ENCODE peak calls at places on chromosomes 5 and 9, in five cellular contexts. One of them, this sample, is unnamed.

GRCh38 chr5:53126514-53126913 is 17.0 kb upstream of the MOCS2 start:
- DNase-seq in activated CD8-positive, alpha-beta memory T cell treated with anti-CD3 and anti-CD28 coated beads for 48 hours: no peak
- DNase-seq in pulmonary artery endothelial cell: no peak
- DNase-seq in head of caudate nucleus: no peak
- DNase-seq in lower leg skin: no peak
- DNase-seq in this sample: no peak

GRCh38 chr5:163822548-163822947 is 317.1 kb downstream of the MAT2B start:
- DNase-seq in activated CD8-positive, alpha-beta memory T cell treated with anti-CD3 and anti-CD28 coated beads for 48 hours: no peak
- DNase-seq in pulmonary artery endothelial cell: no peak
- DNase-seq in head of caudate nucleus: no peak
- DNase-seq in lower leg skin: no peak
- DNase-seq in this sample: no peak

GRCh38 chr5:172479784-172480115 is 25.4 kb upstream of the SH3PXD2B start:
- DNase-seq in activated CD8-positive, alpha-beta memory T cell treated with anti-CD3 and anti-CD28 coated beads for 48 hours: no peak
- DNase-seq in pulmonary artery endothelial cell: no peak
- DNase-seq in head of caudate nucleus: no peak
- DNase-seq in lower leg skin: no peak
- DNase-seq in this sample: no peak

GRCh38 chr5:109990723-109991359 is 301.1 kb downstream of the MAN2A1 start:
- DNase-seq in activated CD8-positive, alpha-beta memory T cell treated with anti-CD3 and anti-CD28 coated beads for 48 hours: no peak
- DNase-seq in pulmonary artery endothelial cell: no peak
- DNase-seq in head of caudate nucleus: no peak
- DNase-seq in lower leg skin: no peak
- DNase-seq in this sample: no peak

GRCh38 chr5:178632305-178632704 is 5.5 kb upstream of the CLK4 start:
- DNase-seq in activated CD8-positive, alpha-beta memory T cell treated with anti-CD3 and anti-CD28 coated beads for 48 hours: no peak
- DNase-seq in pulmonary artery endothelial cell: no peak
- DNase-seq in head of caudate nucleus: no peak
- DNase-seq in lower leg skin: no peak
- DNase-seq in this sample: no peak

GRCh38 chr9:130106860-130107848 is 53.4 kb downstream of the GPR107 start:
- DNase-seq in activated CD8-positive, alpha-beta memory T cell treated with anti-CD3 and anti-CD28 coated beads for 48 hours: peak; percentile 80
- DNase-seq in pulmonary artery endothelial cell: no peak
- DNase-seq in head of caudate nucleus: peak; percentile 91
- DNase-seq in lower leg skin: peak; percentile 94
- DNase-seq in this sample: peak; percentile 96

GRCh38 chr9:1100192-1100591 is 50.0 kb downstream of the DMRT2 start:
- DNase-seq in activated CD8-positive, alpha-beta memory T cell treated with anti-CD3 and anti-CD28 coated beads for 48 hours: no peak
- DNase-seq in pulmonary artery endothelial cell: no peak
- DNase-seq in head of caudate nucleus: no peak
- DNase-seq in lower leg skin: no peak
- DNase-seq in this sample: no peak

GRCh38 chr5:170751631-170752030 is 31.9 kb upstream of the GABRP start:
- DNase-seq in activated CD8-positive, alpha-beta memory T cell treated with anti-CD3 and anti-CD28 coated beads for 48 hours: no peak
- DNase-seq in pulmonary artery endothelial cell: no peak
- DNase-seq in head of caudate nucleus: no peak
- DNase-seq in lower leg skin: peak; percentile 72
- DNase-seq in this sample: peak; percentile 61

GRCh38 chr9:109779711-109780452 is at the start of gene PALM2AKAP2:
- DNase-seq in activated CD8-positive, alpha-beta memory T cell treated with anti-CD3 and anti-CD28 coated beads for 48 hours: no peak
- DNase-seq in pulmonary artery endothelial cell: no peak
- DNase-seq in head of caudate nucleus: peak; percentile 59
- DNase-seq in lower leg skin: peak; percentile 88
- DNase-seq in this sample: peak; percentile 85

GRCh38 chr9:3435732-3436131 is 90.1 kb downstream of the RFX3 start:
- DNase-seq in activated CD8-positive, alpha-beta memory T cell treated with anti-CD3 and anti-CD28 coated beads for 48 hours: no peak
- DNase-seq in pulmonary artery endothelial cell: no peak
- DNase-seq in head of caudate nucleus: no peak
- DNase-seq in lower leg skin: no peak
- DNase-seq in this sample: no peak

GRCh38 chr9:84697042-84697441 is 27.5 kb downstream of the NTRK2 start:
- DNase-seq in activated CD8-positive, alpha-beta memory T cell treated with anti-CD3 and anti-CD28 coated beads for 48 hours: no peak
- DNase-seq in pulmonary artery endothelial cell: no peak
- DNase-seq in head of caudate nucleus: no peak
- DNase-seq in lower leg skin: no peak
- DNase-seq in this sample: no peak

GRCh38 chr9:20646656-20647055 is 24.4 kb upstream of the MLLT3 start:
- DNase-seq in activated CD8-positive, alpha-beta memory T cell treated with anti-CD3 and anti-CD28 coated beads for 48 hours: no peak
- DNase-seq in pulmonary artery endothelial cell: no peak
- DNase-seq in head of caudate nucleus: no peak
- DNase-seq in lower leg skin: no peak
- DNase-seq in this sample: no peak

GRCh38 chr5:59598547-59598874 is 295.0 kb downstream of the PDE4D start:
- DNase-seq in activated CD8-positive, alpha-beta memory T cell treated with anti-CD3 and anti-CD28 coated beads for 48 hours: no peak
- DNase-seq in pulmonary artery endothelial cell: no peak
- DNase-seq in head of caudate nucleus: no peak
- DNase-seq in lower leg skin: no peak
- DNase-seq in this sample: no peak

GRCh38 chr5:40649493-40650030 is 30.2 kb upstream of the PTGER4 start:
- DNase-seq in activated CD8-positive, alpha-beta memory T cell treated with anti-CD3 and anti-CD28 coated beads for 48 hours: no peak
- DNase-seq in pulmonary artery endothelial cell: no peak
- DNase-seq in head of caudate nucleus: no peak
- DNase-seq in lower leg skin: no peak
- DNase-seq in this sample: no peak

GRCh38 chr9:75462866-75463265 is 374.6 kb downstream of the OSTF1 start:
- DNase-seq in activated CD8-positive, alpha-beta memory T cell treated with anti-CD3 and anti-CD28 coated beads for 48 hours: no peak
- DNase-seq in pulmonary artery endothelial cell: no peak
- DNase-seq in head of caudate nucleus: no peak
- DNase-seq in lower leg skin: no peak
- DNase-seq in this sample: no peak

GRCh38 chr5:123474238-123474637 is 37.7 kb upstream of the CSNK1G3 start:
- DNase-seq in activated CD8-positive, alpha-beta memory T cell treated with anti-CD3 and anti-CD28 coated beads for 48 hours: no peak
- DNase-seq in pulmonary artery endothelial cell: no peak
- DNase-seq in head of caudate nucleus: no peak
- DNase-seq in lower leg skin: no peak
- DNase-seq in this sample: no peak

GRCh38 chr5:63375851-63376250 is 586.4 kb downstream of the HTR1A start:
- DNase-seq in activated CD8-positive, alpha-beta memory T cell treated with anti-CD3 and anti-CD28 coated beads for 48 hours: no peak
- DNase-seq in pulmonary artery endothelial cell: no peak
- DNase-seq in head of caudate nucleus: no peak
- DNase-seq in lower leg skin: no peak
- DNase-seq in this sample: no peak